ENCODE peak calls at places on chromosome 18, in nine cellular contexts. T is uterus, S is cardiac fibroblast, A is ascending aorta, U is heart left ventricle, R is IMR-90, E is fibroblast of pulmonary artery, P is mammary epithelial cell, C is AG09309. J is an unnamed sample.

GRCh38 chr18:2654828-2655152 is 736 bp upstream of the SMCHD1 start:
- DNase-seq in A (no peak), E (no peak), U (no peak), C (no peak), S (no peak), T (no peak), R (peak; percentile 7), P (no peak), J (peak; percentile 7)

GRCh38 chr18:66167829-66168463 is 417.1 kb downstream of the CDH7 start:
- DNase-seq in P (no peak), T (no peak), R (no peak), U (no peak), A (no peak), S (no peak), C (no peak), E (no peak), J (no peak)

GRCh38 chr18:30623401-30624065 is 419.0 kb downstream of the DSC3 start:
- DNase-seq in C (no peak), A (no peak), S (no peak), R (no peak), P (peak; percentile 39), U (no peak), T (no peak), E (no peak), J (peak; percentile 28)

GRCh38 chr18:31646332-31646822 is 38.0 kb downstream of the B4GALT6 start:
- DNase-seq in P (no peak), A (no peak), T (no peak), R (no peak), E (no peak), C (no peak), U (no peak), S (no peak), J (no peak)

GRCh38 chr18:59900222-59901128 is 679 bp downstream of the PMAIP1 start:
- DNase-seq in U (peak; percentile 26), E (peak; percentile 80), C (no peak), P (peak; percentile 73), R (peak; percentile 85), S (peak; percentile 82), A (no peak), T (peak; percentile 21), J (peak; percentile 76)

GRCh38 chr18:39561136-39561535 is 1995.5 kb upstream of the CELF4 start:
- DNase-seq in T (no peak), E (peak; percentile 59), R (no peak), C (no peak), A (no peak), P (no peak), U (no peak), S (peak; percentile 16), J (no peak)

GRCh38 chr18:55012041-55012440 is 52.8 kb upstream of the CCDC68 start:
- DNase-seq in T (no peak), P (no peak), E (no peak), R (no peak), C (peak; percentile 10), U (no peak), A (no peak), S (no peak), J (peak; percentile 51)

GRCh38 chr18:50356036-50356945 is 18.6 kb upstream of the SKA1 start:
- DNase-seq in U (no peak), P (peak; percentile 55), T (no peak), R (no peak), S (peak; percentile 37), E (peak; percentile 19), C (no peak), A (no peak), J (peak; percentile 61)

GRCh38 chr18:55794288-55795052 is 206.5 kb upstream of the TCF4 start:
- DNase-seq in T (no peak), R (peak; percentile 65), E (no peak), P (no peak), C (no peak), S (no peak), A (no peak), U (no peak), J (no peak)

GRCh38 chr18:54323970-54324369 is 33.7 kb downstream of the STARD6 start:
- DNase-seq in P (no peak), R (no peak), A (no peak), C (no peak), S (no peak), E (no peak), T (no peak), U (no peak), J (no peak)

GRCh38 chr18:23689616-23690504 is 607 bp downstream of the LAMA3 start:
- DNase-seq in T (peak; percentile 26), U (no peak), E (no peak), P (peak; percentile 19), R (no peak), S (no peak), C (no peak), A (no peak), J (no peak)

GRCh38 chr18:58299135-58299473 is 255.1 kb downstream of the NEDD4L start:
- DNase-seq in E (no peak), R (no peak), P (no peak), C (no peak), U (no peak), A (no peak), S (no peak), T (no peak), J (no peak)

GRCh38 chr18:31931163-31931885 is 11.6 kb downstream of the TRAPPC8 start:
- DNase-seq in C (no peak), S (peak; percentile 56), T (no peak), U (no peak), E (peak; percentile 24), R (peak; percentile 26), P (no peak), A (no peak), J (peak; percentile 43)

GRCh38 chr18:4181882-4182568 is 273.1 kb downstream of the DLGAP1 start:
- DNase-seq in P (no peak), T (no peak), C (no peak), S (no peak), A (no peak), U (no peak), E (no peak), R (no peak), J (no peak)

GRCh38 chr18:47283476-47283875 is 32.0 kb upstream of the SKOR2 start:
- DNase-seq in T (no peak), P (no peak), U (no peak), E (peak; percentile 24), C (peak; percentile 1), S (peak; percentile 55), R (peak; percentile 33), A (no peak), J (peak; percentile 24)
- TF ChIP-seq CTCF in T (no peak), P (peak; percentile 40), U (peak; percentile 37), E (peak; percentile 45), C (peak; percentile 61), S (peak; percentile 54), R (peak; percentile 53), A (peak; percentile 12), J (peak; percentile 30)

GRCh38 chr18:21612125-21613100 is at the start of gene SNRPD1:
- DNase-seq in S (peak; percentile 93), R (peak; percentile 90), P (peak; percentile 90), E (peak; percentile 94), U (peak; percentile 90), C (peak; percentile 55), A (peak; percentile 39), T (peak; percentile 74), J (peak; percentile 92)
- H3K4me3 ChIP-seq in S (peak within 1 kb of the TSS; percentile 88), R (peak within 1 kb of the TSS; percentile 85), P (peak within 1 kb of the TSS; percentile 72), E (peak within 1 kb of the TSS; percentile 84), U (peak within 1 kb of the TSS; percentile 75), C (peak within 1 kb of the TSS; percentile 67), A (peak within 1 kb of the TSS; percentile 84), T (peak within 1 kb of the TSS; percentile 56), J (peak within 1 kb of the TSS; percentile 98)

GRCh38 chr18:61443311-61443710 is 110.1 kb downstream of the CDH20 start:
- DNase-seq in A (no peak), R (no peak), U (no peak), P (no peak), T (no peak), S (peak; percentile 19), C (no peak), E (no peak), J (no peak)

DNA sequence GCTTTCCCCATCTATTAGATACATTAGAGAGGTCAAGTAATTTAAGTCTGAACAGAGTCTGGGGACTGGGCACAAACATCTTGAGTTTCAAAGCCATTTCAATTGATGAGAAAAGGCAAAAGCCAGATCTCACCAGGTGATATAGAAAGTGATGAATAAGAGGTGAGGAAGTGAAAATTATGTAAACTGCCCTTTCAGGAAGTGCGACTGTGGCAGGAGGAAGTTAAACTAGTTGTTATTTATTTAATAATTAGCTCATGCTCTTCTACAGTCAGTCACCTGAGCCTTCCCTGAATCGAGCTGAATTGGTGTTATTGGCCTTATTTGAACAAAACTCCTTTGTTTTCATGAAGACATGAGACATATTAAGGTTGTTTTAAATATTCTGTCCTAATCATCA is 115.1 kb downstream of the CDH20 start:
- DNase-seq in P (no peak), R (no peak), U (no peak), E (no peak), C (no peak), T (no peak), S (no peak), A (no peak), J (peak; percentile 26)
- TF ChIP-seq CTCF in P (no peak), R (no peak), U (no peak), E (no peak), C (no peak), T (no peak), S (no peak), A (no peak), J (no peak)

GRCh38 chr18:10419420-10420103 is 34.9 kb upstream of the APCDD1 start:
- DNase-seq in S (peak; percentile 3), A (no peak), R (peak; percentile 66), P (peak; percentile 86), T (no peak), E (peak; percentile 9), U (no peak), C (no peak), J (no peak)

GRCh38 chr18:10422731-10423130 is 31.7 kb upstream of the APCDD1 start:
- DNase-seq in S (no peak), T (no peak), R (no peak), P (no peak), A (no peak), E (no peak), U (no peak), C (no peak), J (no peak)

GRCh38 chr18:10420561-10421352 is 33.7 kb upstream of the APCDD1 start:
- DNase-seq in A (no peak), C (peak; percentile 21), T (no peak), S (peak; percentile 38), U (no peak), R (peak; percentile 79), E (peak; percentile 9), P (peak; percentile 99), J (peak; percentile 83)

GRCh38 chr18:10421859-10422258 is 32.6 kb upstream of the APCDD1 start:
- DNase-seq in P (peak; percentile 89), S (peak; percentile 31), R (peak; percentile 69), A (no peak), E (peak; percentile 16), T (no peak), C (no peak), U (no peak), J (peak; percentile 46)

DNA sequence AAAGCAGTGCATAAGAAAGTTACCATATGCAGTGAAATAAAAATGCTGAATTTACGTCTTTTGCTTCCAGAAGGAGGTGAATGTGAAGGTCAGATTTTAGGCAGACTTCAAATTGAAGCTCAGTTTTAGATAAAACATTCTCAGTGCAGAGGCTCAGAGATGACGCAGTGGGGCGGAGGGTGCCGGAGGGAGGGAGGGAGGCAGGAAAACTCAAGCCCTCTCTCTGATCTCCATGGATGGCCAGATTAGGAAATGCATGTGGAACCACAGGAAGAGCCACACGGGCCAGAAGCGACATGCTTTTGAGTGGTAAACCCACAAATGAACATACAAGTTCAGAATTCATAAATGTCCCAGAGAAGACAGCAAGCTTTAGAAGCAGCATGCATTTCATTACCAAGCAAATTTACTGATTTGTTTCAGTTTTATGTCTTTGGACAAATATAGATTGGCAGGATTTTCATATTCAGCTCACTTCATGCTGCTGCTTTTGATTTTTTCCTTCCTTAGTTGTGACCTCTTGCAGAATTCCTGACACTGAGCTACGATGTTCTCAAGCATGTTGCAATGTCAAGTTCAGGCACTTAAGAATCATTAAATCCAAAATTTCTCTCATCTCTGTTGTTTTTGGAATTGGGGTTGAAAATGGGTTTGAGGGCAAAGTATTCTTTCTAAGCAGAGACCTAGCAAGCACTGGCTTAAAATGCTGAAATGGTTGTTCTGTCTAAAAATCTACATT is 29.7 kb upstream of the APCDD1 start:
- DNase-seq in R (no peak), T (peak; percentile 60), C (no peak), E (no peak), U (no peak), S (no peak), P (no peak), A (no peak), J (no peak)
- H3K4me3 ChIP-seq in R (no peak overlapping the region), T (no peak overlapping the region), C (no peak overlapping the region), E (no peak overlapping the region), U (no peak overlapping the region), S (no peak overlapping the region), P (no peak overlapping the region), A (no peak overlapping the region), J (no peak overlapping the region)